ENCODE peak calls at places on chromosomes 4 and X, in nine cellular contexts. One of them, this sample, is unnamed.

GRCh38 chr4:1194028-1194900 is 21.9 kb upstream of the SPON2 start:
- DNase-seq in PC-9: no peak
- DNase-seq in HCT116: no peak
- DNase-seq in MM.1S: no peak
- DNase-seq in PC-3: no peak
- DNase-seq in GM23248: no peak
- DNase-seq in OCI-LY7: no peak
- DNase-seq in GM23338: peak; percentile 57
- DNase-seq in Karpas-422: no peak
- DNase-seq in this sample: peak; percentile 36

GRCh38 chrX:15853586-15854079 is 980 bp downstream of the AP1S2 start:
- DNase-seq in PC-3: peak; percentile 15
- DNase-seq in GM23338: no peak
- DNase-seq in MM.1S: no peak
- DNase-seq in OCI-LY7: peak; percentile 10
- DNase-seq in HCT116: no peak
- DNase-seq in Karpas-422: peak; percentile 54
- DNase-seq in GM23248: peak; percentile 33
- DNase-seq in PC-9: no peak
- DNase-seq in this sample: peak; percentile 17

GRCh38 chrX:29257516-29257915 is 670.3 kb downstream of the IL1RAPL1 start:
- DNase-seq in PC-9: no peak
- DNase-seq in Karpas-422: no peak
- DNase-seq in MM.1S: no peak
- DNase-seq in PC-3: no peak
- DNase-seq in HCT116: no peak
- DNase-seq in OCI-LY7: no peak
- DNase-seq in GM23248: no peak
- DNase-seq in GM23338: no peak
- DNase-seq in this sample: no peak

GRCh38 chr4:77153016-77153415 is 4.0 kb upstream of the CCNG2 start:
- DNase-seq in Karpas-422: peak; percentile 63
- DNase-seq in PC-3: no peak
- DNase-seq in GM23338: no peak
- DNase-seq in GM23248: no peak
- DNase-seq in OCI-LY7: peak; percentile 65
- DNase-seq in HCT116: no peak
- DNase-seq in MM.1S: no peak
- DNase-seq in PC-9: no peak
- DNase-seq in this sample: no peak

GRCh38 chrX:14729058-14729457 is 143.8 kb downstream of the FANCB start:
- DNase-seq in MM.1S: no peak
- DNase-seq in GM23248: peak; percentile 20
- DNase-seq in OCI-LY7: no peak
- DNase-seq in Karpas-422: no peak
- DNase-seq in PC-3: no peak
- DNase-seq in GM23338: no peak
- DNase-seq in PC-9: no peak
- DNase-seq in HCT116: no peak
- DNase-seq in this sample: no peak

GRCh38 chr4:2830632-2831610 is 12.7 kb upstream of the ADD1 start:
- DNase-seq in PC-3: no peak
- DNase-seq in HCT116: no peak
- DNase-seq in GM23338: no peak
- DNase-seq in PC-9: no peak
- DNase-seq in GM23248: no peak
- DNase-seq in OCI-LY7: no peak
- DNase-seq in MM.1S: no peak
- DNase-seq in Karpas-422: no peak
- DNase-seq in this sample: no peak

GRCh38 chr4:24750106-24750505 is 45.3 kb upstream of the SOD3 start:
- DNase-seq in PC-9: no peak
- DNase-seq in Karpas-422: no peak
- DNase-seq in HCT116: no peak
- DNase-seq in OCI-LY7: no peak
- DNase-seq in MM.1S: no peak
- DNase-seq in GM23248: no peak
- DNase-seq in GM23338: no peak
- DNase-seq in PC-3: no peak
- DNase-seq in this sample: no peak

GRCh38 chr4:40583850-40584439 is 45.7 kb downstream of the RBM47 start:
- DNase-seq in GM23248: no peak
- DNase-seq in OCI-LY7: no peak
- DNase-seq in MM.1S: no peak
- DNase-seq in HCT116: no peak
- DNase-seq in Karpas-422: no peak
- DNase-seq in PC-3: no peak
- DNase-seq in GM23338: no peak
- DNase-seq in PC-9: no peak
- DNase-seq in this sample: no peak

GRCh38 chrX:37809970-37810369 is 30.1 kb downstream of the CYBB start:
- DNase-seq in PC-3: no peak
- DNase-seq in OCI-LY7: no peak
- DNase-seq in GM23248: no peak
- DNase-seq in GM23338: no peak
- DNase-seq in Karpas-422: no peak
- DNase-seq in HCT116: no peak
- DNase-seq in MM.1S: no peak
- DNase-seq in PC-9: no peak
- DNase-seq in this sample: no peak

GRCh38 chr4:6939761-6940743 is 30.4 kb downstream of the TBC1D14 start:
- DNase-seq in Karpas-422: no peak
- DNase-seq in MM.1S: no peak
- DNase-seq in GM23338: no peak
- DNase-seq in PC-9: no peak
- DNase-seq in GM23248: no peak
- DNase-seq in PC-3: no peak
- DNase-seq in HCT116: no peak
- DNase-seq in OCI-LY7: no peak
- DNase-seq in this sample: no peak

GRCh38 chr4:154740462-154740861 is 3.3 kb upstream of the LRAT start:
- DNase-seq in PC-3: no peak
- DNase-seq in PC-9: no peak
- DNase-seq in MM.1S: no peak
- DNase-seq in HCT116: no peak
- DNase-seq in OCI-LY7: no peak
- DNase-seq in GM23338: peak; percentile 43
- DNase-seq in GM23248: no peak
- DNase-seq in Karpas-422: no peak
- DNase-seq in this sample: peak; percentile 16

GRCh38 chr4:154741131-154741530 is 2.7 kb upstream of the LRAT start:
- DNase-seq in GM23248: no peak
- DNase-seq in PC-3: no peak
- DNase-seq in PC-9: no peak
- DNase-seq in Karpas-422: no peak
- DNase-seq in GM23338: peak; percentile 43
- DNase-seq in OCI-LY7: no peak
- DNase-seq in HCT116: no peak
- DNase-seq in MM.1S: no peak
- DNase-seq in this sample: no peak

GRCh38 chr4:154736774-154737173 is 7.0 kb upstream of the LRAT start:
- DNase-seq in PC-3: no peak
- DNase-seq in GM23248: no peak
- DNase-seq in GM23338: no peak
- DNase-seq in OCI-LY7: no peak
- DNase-seq in Karpas-422: no peak
- DNase-seq in PC-9: no peak
- DNase-seq in HCT116: no peak
- DNase-seq in MM.1S: no peak
- DNase-seq in this sample: no peak

GRCh38 chr4:154739111-154739510 is 4.7 kb upstream of the LRAT start:
- DNase-seq in GM23338: peak; percentile 45
- DNase-seq in Karpas-422: no peak
- DNase-seq in PC-9: no peak
- DNase-seq in MM.1S: no peak
- DNase-seq in OCI-LY7: no peak
- DNase-seq in HCT116: no peak
- DNase-seq in GM23248: no peak
- DNase-seq in PC-3: peak; percentile 7
- DNase-seq in this sample: no peak

DNA sequence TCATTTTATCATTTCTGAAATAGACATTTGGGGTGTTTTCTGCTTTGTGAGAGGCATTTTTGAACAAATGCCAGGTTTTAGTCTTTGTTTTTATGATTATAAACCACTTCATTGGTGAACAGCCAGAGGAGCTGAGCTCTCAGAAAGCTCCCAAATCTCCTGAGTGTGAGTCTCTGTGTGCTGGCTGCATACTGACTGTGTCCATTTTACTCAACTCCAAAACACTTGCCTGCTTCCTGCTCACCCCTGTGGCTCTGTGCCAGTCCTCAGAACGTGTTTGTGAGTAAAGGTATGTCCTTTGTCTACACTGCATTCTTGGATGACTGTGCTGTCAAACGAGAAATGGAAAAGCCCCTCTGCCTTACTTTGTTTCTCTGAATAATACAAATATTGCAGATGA is 5.4 kb upstream of the LRAT start:
- DNase-seq in PC-9: peak; percentile 62
- DNase-seq in OCI-LY7: no peak
- DNase-seq in GM23338: peak; percentile 42
- DNase-seq in Karpas-422: no peak
- DNase-seq in PC-3: peak; percentile 86
- DNase-seq in HCT116: no peak
- DNase-seq in GM23248: no peak
- DNase-seq in MM.1S: no peak
- DNase-seq in this sample: no peak
- H3K9me2 ChIP-seq in PC-9: no peaks in the 10 kb centered on the region
- H3K9me2 ChIP-seq in OCI-LY7: no peaks in the 10 kb centered on the region
- H3K9me2 ChIP-seq in GM23338: peaks cover 4% of the 10 kb centered on the region
- H3K9me2 ChIP-seq in Karpas-422: no peaks in the 10 kb centered on the region
- H3K9me2 ChIP-seq in PC-3: no peaks in the 10 kb centered on the region
- H3K9me2 ChIP-seq in HCT116: no peaks in the 10 kb centered on the region
- H3K9me2 ChIP-seq in GM23248: no peaks in the 10 kb centered on the region
- H3K9me2 ChIP-seq in MM.1S: no peaks in the 10 kb centered on the region
- H3K9me2 ChIP-seq in this sample: no peaks in the 10 kb centered on the region

GRCh38 chr4:110498420-110498819 is 22.5 kb downstream of the ENPEP start:
- DNase-seq in HCT116: no peak
- DNase-seq in GM23338: peak; percentile 30
- DNase-seq in Karpas-422: no peak
- DNase-seq in PC-3: no peak
- DNase-seq in GM23248: no peak
- DNase-seq in MM.1S: no peak
- DNase-seq in OCI-LY7: no peak
- DNase-seq in PC-9: no peak
- DNase-seq in this sample: no peak

GRCh38 chr4:110505440-110505839 is 29.5 kb downstream of the ENPEP start:
- DNase-seq in PC-3: no peak
- DNase-seq in HCT116: no peak
- DNase-seq in OCI-LY7: no peak
- DNase-seq in GM23248: no peak
- DNase-seq in GM23338: no peak
- DNase-seq in MM.1S: no peak
- DNase-seq in Karpas-422: no peak
- DNase-seq in PC-9: no peak
- DNase-seq in this sample: no peak

GRCh38 chr4:110501826-110502225 is 25.9 kb downstream of the ENPEP start:
- DNase-seq in GM23338: no peak
- DNase-seq in MM.1S: no peak
- DNase-seq in PC-3: peak; percentile 46
- DNase-seq in OCI-LY7: no peak
- DNase-seq in PC-9: no peak
- DNase-seq in GM23248: peak; percentile 49
- DNase-seq in Karpas-422: no peak
- DNase-seq in HCT116: no peak
- DNase-seq in this sample: no peak

GRCh38 chr4:110508827-110509446 is 33.0 kb downstream of the ENPEP start:
- DNase-seq in PC-3: peak; percentile 48
- DNase-seq in GM23338: peak; percentile 44
- DNase-seq in HCT116: no peak
- DNase-seq in MM.1S: peak; percentile 42
- DNase-seq in PC-9: no peak
- DNase-seq in GM23248: peak; percentile 72
- DNase-seq in OCI-LY7: no peak
- DNase-seq in Karpas-422: peak; percentile 48
- DNase-seq in this sample: peak; percentile 61

DNA sequence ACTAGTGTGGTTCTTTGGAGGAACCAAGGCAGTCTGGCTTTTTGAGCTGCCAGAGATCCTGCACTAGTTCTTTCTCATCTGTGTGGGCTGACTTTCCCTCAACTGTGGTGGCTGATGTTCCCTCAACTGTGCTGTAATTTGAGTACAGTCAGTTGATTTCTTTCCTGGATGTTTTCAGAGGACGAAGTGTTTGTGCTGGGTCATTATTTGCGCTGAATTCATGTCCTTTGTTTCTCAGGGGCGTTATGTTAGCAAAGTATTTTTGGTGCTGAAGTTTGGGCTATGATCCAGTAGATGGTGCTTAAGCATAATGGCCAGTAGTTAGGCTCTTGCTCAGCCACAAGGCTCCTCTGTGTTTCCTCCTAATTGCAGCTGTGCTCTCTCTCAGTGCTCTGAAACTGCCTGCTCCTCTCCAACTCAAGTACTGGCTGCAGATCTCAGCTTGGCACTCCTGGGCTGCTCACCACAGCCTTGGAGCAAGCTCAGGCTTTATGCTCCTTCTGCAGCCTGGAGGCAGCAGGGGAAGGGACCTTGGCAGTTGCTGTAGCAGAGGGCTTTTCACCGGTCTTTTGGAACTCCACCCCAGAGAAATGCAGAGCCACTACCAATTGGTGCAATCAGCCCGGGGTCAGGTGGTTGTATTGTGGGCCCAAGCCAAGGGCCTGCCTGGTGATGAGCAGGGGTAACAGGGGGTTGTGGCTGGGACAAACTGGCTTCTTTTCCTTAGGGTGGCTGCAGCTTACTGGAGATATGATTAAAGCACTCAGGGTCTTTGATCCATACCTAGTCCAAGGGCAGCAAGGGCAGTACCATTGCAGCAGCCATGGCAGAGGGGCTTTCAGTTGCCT is 27.9 kb downstream of the ENPEP start:
- DNase-seq in GM23338: no peak
- DNase-seq in OCI-LY7: no peak
- DNase-seq in GM23248: peak; percentile 50
- DNase-seq in MM.1S: peak; percentile 32
- DNase-seq in PC-9: no peak
- DNase-seq in Karpas-422: no peak
- DNase-seq in HCT116: no peak
- DNase-seq in PC-3: no peak
- DNase-seq in this sample: no peak
- H3K9me2 ChIP-seq in GM23338: no peaks in the 10 kb centered on the region
- H3K9me2 ChIP-seq in OCI-LY7: no peaks in the 10 kb centered on the region
- H3K9me2 ChIP-seq in GM23248: no peaks in the 10 kb centered on the region
- H3K9me2 ChIP-seq in MM.1S: no peaks in the 10 kb centered on the region
- H3K9me2 ChIP-seq in PC-9: no peaks in the 10 kb centered on the region
- H3K9me2 ChIP-seq in Karpas-422: no peaks in the 10 kb centered on the region
- H3K9me2 ChIP-seq in HCT116: no peaks in the 10 kb centered on the region
- H3K9me2 ChIP-seq in PC-3: no peaks in the 10 kb centered on the region
- H3K9me2 ChIP-seq in this sample: no peaks in the 10 kb centered on the region

GRCh38 chr4:149604827-149605226 is 210.8 kb downstream of the IQCM start:
- DNase-seq in Karpas-422: no peak
- DNase-seq in OCI-LY7: no peak
- DNase-seq in HCT116: no peak
- DNase-seq in GM23248: no peak
- DNase-seq in MM.1S: no peak
- DNase-seq in PC-9: no peak
- DNase-seq in GM23338: no peak
- DNase-seq in PC-3: no peak
- DNase-seq in this sample: no peak
- H3K9me2 ChIP-seq in Karpas-422: no peaks in the 10 kb centered on the region
- H3K9me2 ChIP-seq in OCI-LY7: no peaks in the 10 kb centered on the region
- H3K9me2 ChIP-seq in HCT116: no peaks in the 10 kb centered on the region
- H3K9me2 ChIP-seq in GM23248: peaks cover 7% of the 10 kb centered on the region
- H3K9me2 ChIP-seq in MM.1S: no peaks in the 10 kb centered on the region
- H3K9me2 ChIP-seq in PC-9: no peaks in the 10 kb centered on the region
- H3K9me2 ChIP-seq in GM23338: no peaks in the 10 kb centered on the region
- H3K9me2 ChIP-seq in PC-3: no peaks in the 10 kb centered on the region
- H3K9me2 ChIP-seq in this sample: no peaks in the 10 kb centered on the region

GRCh38 chr4:137470806-137471205 is 61.5 kb downstream of the PCDH18 start:
- DNase-seq in PC-3: peak; percentile 29
- DNase-seq in GM23338: no peak
- DNase-seq in Karpas-422: no peak
- DNase-seq in HCT116: no peak
- DNase-seq in MM.1S: no peak
- DNase-seq in OCI-LY7: no peak
- DNase-seq in GM23248: no peak
- DNase-seq in PC-9: no peak
- DNase-seq in this sample: no peak
- H3K9me2 ChIP-seq in PC-3: no peaks in the 10 kb centered on the region
- H3K9me2 ChIP-seq in GM23338: peaks cover 4% of the 10 kb centered on the region
- H3K9me2 ChIP-seq in Karpas-422: no peaks in the 10 kb centered on the region
- H3K9me2 ChIP-seq in HCT116: no peaks in the 10 kb centered on the region
- H3K9me2 ChIP-seq in MM.1S: no peaks in the 10 kb centered on the region
- H3K9me2 ChIP-seq in OCI-LY7: no peaks in the 10 kb centered on the region
- H3K9me2 ChIP-seq in GM23248: no peaks in the 10 kb centered on the region
- H3K9me2 ChIP-seq in PC-9: no peaks in the 10 kb centered on the region
- H3K9me2 ChIP-seq in this sample: no peaks in the 10 kb centered on the region

This sample was measured in hepatocyte.